ENCODE peak calls at places on chromosomes 7 and 10, in six cellular contexts. One of them, this sample, is unnamed.

GRCh38 chr7:99669782-99670181 is 10.0 kb downstream of the CYP3A5 start:
- DNase-seq in breast epithelium: no peak
- DNase-seq in lower lobe of right lung: no peak
- DNase-seq in heart left ventricle: no peak
- DNase-seq in transverse colon: no peak
- DNase-seq in colonic mucosa: no peak
- DNase-seq in this sample: no peak

GRCh38 chr7:80533287-80533686 is 21.4 kb upstream of the GNAT3 start:
- DNase-seq in breast epithelium: no peak
- DNase-seq in lower lobe of right lung: no peak
- DNase-seq in colonic mucosa: no peak
- DNase-seq in heart left ventricle: no peak
- DNase-seq in transverse colon: no peak
- DNase-seq in this sample: no peak

GRCh38 chr10:87656431-87657072 is 3.1 kb upstream of the PAPSS2 start:
- DNase-seq in lower lobe of right lung: no peak
- DNase-seq in colonic mucosa: no peak
- DNase-seq in transverse colon: no peak
- DNase-seq in heart left ventricle: no peak
- DNase-seq in breast epithelium: no peak
- DNase-seq in this sample: no peak

GRCh38 chr7:151796091-151796870 is 80.6 kb downstream of the PRKAG2 start:
- DNase-seq in heart left ventricle: no peak
- DNase-seq in lower lobe of right lung: peak; percentile 61
- DNase-seq in colonic mucosa: peak; percentile 47
- DNase-seq in transverse colon: peak; percentile 30
- DNase-seq in breast epithelium: no peak
- DNase-seq in this sample: no peak

GRCh38 chr10:76082956-76083355 is 651.5 kb downstream of the LRMDA start:
- DNase-seq in transverse colon: peak; percentile 8
- DNase-seq in colonic mucosa: no peak
- DNase-seq in lower lobe of right lung: no peak
- DNase-seq in breast epithelium: no peak
- DNase-seq in heart left ventricle: no peak
- DNase-seq in this sample: no peak

GRCh38 chr10:34008641-34009040 is 674.2 kb upstream of the NRP1 start:
- DNase-seq in transverse colon: no peak
- DNase-seq in lower lobe of right lung: no peak
- DNase-seq in breast epithelium: no peak
- DNase-seq in colonic mucosa: no peak
- DNase-seq in heart left ventricle: no peak
- DNase-seq in this sample: no peak

GRCh38 chr7:127393370-127394058 is 1.0 kb upstream of the ZNF800 start:
- DNase-seq in heart left ventricle: peak; percentile 29
- DNase-seq in transverse colon: no peak
- DNase-seq in lower lobe of right lung: peak; percentile 46
- DNase-seq in breast epithelium: no peak
- DNase-seq in colonic mucosa: no peak
- DNase-seq in this sample: no peak

GRCh38 chr7:24722386-24723177 is 34.7 kb downstream of the GSDME start:
- DNase-seq in lower lobe of right lung: no peak
- DNase-seq in breast epithelium: no peak
- DNase-seq in heart left ventricle: no peak
- DNase-seq in colonic mucosa: no peak
- DNase-seq in transverse colon: no peak
- DNase-seq in this sample: no peak

GRCh38 chr10:27819781-27820531 is 74.3 kb upstream of the MKX start:
- DNase-seq in heart left ventricle: peak; percentile 59
- DNase-seq in lower lobe of right lung: no peak
- DNase-seq in transverse colon: no peak
- DNase-seq in colonic mucosa: no peak
- DNase-seq in breast epithelium: no peak
- DNase-seq in this sample: peak; percentile 49

GRCh38 chr7:112648781-112649180 is 141.4 kb downstream of the TMEM168 start:
- DNase-seq in transverse colon: no peak
- DNase-seq in colonic mucosa: no peak
- DNase-seq in breast epithelium: no peak
- DNase-seq in heart left ventricle: no peak
- DNase-seq in lower lobe of right lung: no peak
- DNase-seq in this sample: no peak

GRCh38 chr7:78638364-78638763 is 815.1 kb downstream of the MAGI2 start:
- DNase-seq in lower lobe of right lung: no peak
- DNase-seq in transverse colon: no peak
- DNase-seq in colonic mucosa: no peak
- DNase-seq in breast epithelium: no peak
- DNase-seq in heart left ventricle: no peak
- DNase-seq in this sample: no peak

GRCh38 chr7:41275255-41275654 is 427.6 kb downstream of the INHBA start:
- DNase-seq in transverse colon: no peak
- DNase-seq in colonic mucosa: no peak
- DNase-seq in lower lobe of right lung: no peak
- DNase-seq in breast epithelium: no peak
- DNase-seq in heart left ventricle: no peak
- DNase-seq in this sample: no peak

DNA sequence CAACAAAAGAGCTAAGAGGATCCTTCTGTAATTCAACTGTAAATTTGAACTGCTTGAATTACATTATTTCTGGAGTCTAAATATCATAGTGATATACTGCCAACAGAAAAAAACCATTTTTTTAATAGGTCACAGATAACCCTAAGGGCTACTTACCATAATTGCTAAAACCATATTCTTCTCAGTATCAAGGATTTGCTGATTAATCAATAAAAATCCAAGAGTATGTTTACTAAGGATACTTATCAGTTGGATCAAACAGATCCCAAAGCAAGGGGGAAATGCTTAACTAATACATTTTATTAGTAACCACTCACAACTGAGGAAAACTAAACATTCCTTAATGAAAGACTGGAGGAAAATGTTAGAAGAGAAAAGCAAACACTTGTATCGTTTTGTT is 166.0 kb downstream of the PIP4K2A start:
- DNase-seq in breast epithelium: no peak
- DNase-seq in transverse colon: no peak
- DNase-seq in colonic mucosa: no peak
- DNase-seq in lower lobe of right lung: no peak
- DNase-seq in heart left ventricle: no peak
- DNase-seq in this sample: no peak
- H3K36me3 ChIP-seq in breast epithelium: no peaks in the 10 kb centered on the region
- H3K36me3 ChIP-seq in transverse colon: no peaks in the 10 kb centered on the region
- H3K36me3 ChIP-seq in colonic mucosa: no peaks in the 10 kb centered on the region
- H3K36me3 ChIP-seq in lower lobe of right lung: peaks cover 49% of the 10 kb centered on the region
- H3K36me3 ChIP-seq in heart left ventricle: peaks cover 14% of the 10 kb centered on the region
- H3K36me3 ChIP-seq in this sample: peaks cover 1% of the 10 kb centered on the region

DNA sequence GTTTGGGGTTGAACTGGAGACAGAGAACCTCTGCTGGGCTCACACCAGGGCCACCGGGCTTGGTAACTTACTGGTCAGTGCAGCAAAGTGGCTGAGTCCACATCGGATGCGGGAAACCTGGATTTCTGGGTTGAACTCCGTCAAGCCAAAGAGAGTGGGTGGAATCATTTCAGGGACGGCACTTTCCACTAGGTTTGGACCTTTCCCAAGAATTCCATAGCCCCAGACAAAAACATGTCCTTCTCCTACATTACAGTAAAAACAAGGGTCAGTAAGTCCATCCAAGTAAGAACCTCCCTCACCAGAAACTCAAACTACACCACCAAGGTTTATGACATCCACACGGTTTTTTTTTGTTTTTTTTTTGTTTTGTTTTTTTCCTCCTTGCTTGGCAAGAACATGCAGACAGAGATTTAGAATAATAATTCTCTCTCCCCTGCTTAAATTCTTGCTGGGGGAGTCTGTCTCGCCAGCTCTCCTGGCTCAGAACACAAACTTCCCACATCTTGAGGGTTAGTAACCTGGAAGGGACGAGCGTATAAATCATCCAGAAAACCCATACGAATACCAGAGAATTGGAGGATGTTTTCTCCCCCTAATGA is 17.7 kb downstream of the RCC1L start:
- DNase-seq in lower lobe of right lung: no peak
- DNase-seq in heart left ventricle: peak; percentile 32
- DNase-seq in breast epithelium: peak; percentile 57
- DNase-seq in transverse colon: no peak
- DNase-seq in colonic mucosa: no peak
- DNase-seq in this sample: peak; percentile 47
- TF ChIP-seq CTCF in lower lobe of right lung: no peak
- TF ChIP-seq CTCF in heart left ventricle: no peak
- TF ChIP-seq CTCF in breast epithelium: no peak
- TF ChIP-seq CTCF in transverse colon: no peak
- TF ChIP-seq CTCF in colonic mucosa: no peak
- TF ChIP-seq CTCF in this sample: no peak

GRCh38 chr10:63200416-63200815 is 67.3 kb downstream of the NRBF2 start:
- DNase-seq in heart left ventricle: no peak
- DNase-seq in colonic mucosa: no peak
- DNase-seq in transverse colon: no peak
- DNase-seq in breast epithelium: no peak
- DNase-seq in lower lobe of right lung: no peak
- DNase-seq in this sample: no peak
- H3K36me3 ChIP-seq in heart left ventricle: peaks cover 13% of the 10 kb centered on the region
- H3K36me3 ChIP-seq in colonic mucosa: no peaks in the 10 kb centered on the region
- H3K36me3 ChIP-seq in transverse colon: peaks cover 10% of the 10 kb centered on the region
- H3K36me3 ChIP-seq in breast epithelium: no peaks in the 10 kb centered on the region
- H3K36me3 ChIP-seq in lower lobe of right lung: peaks cover 68% of the 10 kb centered on the region
- H3K36me3 ChIP-seq in this sample: no peaks in the 10 kb centered on the region

GRCh38 chr7:73427902-73428696 is 5.5 kb upstream of the FZD9 start:
- DNase-seq in lower lobe of right lung: no peak
- DNase-seq in colonic mucosa: no peak
- DNase-seq in transverse colon: no peak
- DNase-seq in breast epithelium: no peak
- DNase-seq in heart left ventricle: no peak
- DNase-seq in this sample: no peak

GRCh38 chr7:73429218-73429617 is 4.4 kb upstream of the FZD9 start:
- DNase-seq in heart left ventricle: no peak
- DNase-seq in transverse colon: no peak
- DNase-seq in colonic mucosa: no peak
- DNase-seq in lower lobe of right lung: no peak
- DNase-seq in breast epithelium: no peak
- DNase-seq in this sample: no peak

GRCh38 chr7:73429622-73430505 is 3.7 kb upstream of the FZD9 start:
- DNase-seq in heart left ventricle: no peak
- DNase-seq in transverse colon: no peak
- DNase-seq in lower lobe of right lung: no peak
- DNase-seq in breast epithelium: no peak
- DNase-seq in colonic mucosa: no peak
- DNase-seq in this sample: no peak

GRCh38 chr7:73431041-73431835 is 2.3 kb upstream of the FZD9 start:
- DNase-seq in heart left ventricle: no peak
- DNase-seq in transverse colon: no peak
- DNase-seq in colonic mucosa: no peak
- DNase-seq in breast epithelium: no peak
- DNase-seq in lower lobe of right lung: no peak
- DNase-seq in this sample: no peak

GRCh38 chr7:73428697-73429005 is 4.9 kb upstream of the FZD9 start:
- DNase-seq in heart left ventricle: no peak
- DNase-seq in lower lobe of right lung: no peak
- DNase-seq in transverse colon: no peak
- DNase-seq in breast epithelium: no peak
- DNase-seq in colonic mucosa: no peak
- DNase-seq in this sample: no peak
- TF ChIP-seq CTCF in heart left ventricle: no peak
- TF ChIP-seq CTCF in lower lobe of right lung: no peak
- TF ChIP-seq CTCF in transverse colon: no peak
- TF ChIP-seq CTCF in breast epithelium: no peak
- TF ChIP-seq CTCF in colonic mucosa: no peak
- TF ChIP-seq CTCF in this sample: no peak

GRCh38 chr7:42925630-42926029 is 6.3 kb downstream of the PSMA2 start:
- DNase-seq in transverse colon: no peak
- DNase-seq in colonic mucosa: no peak
- DNase-seq in heart left ventricle: no peak
- DNase-seq in breast epithelium: no peak
- DNase-seq in lower lobe of right lung: no peak
- DNase-seq in this sample: no peak
- H3K36me3 ChIP-seq in transverse colon: peaks cover 45% of the 10 kb centered on the region
- H3K36me3 ChIP-seq in colonic mucosa: peaks cover 5% of the 10 kb centered on the region
- H3K36me3 ChIP-seq in heart left ventricle: peaks cover 54% of the 10 kb centered on the region
- H3K36me3 ChIP-seq in breast epithelium: no peaks in the 10 kb centered on the region
- H3K36me3 ChIP-seq in lower lobe of right lung: peaks cover 68% of the 10 kb centered on the region
- H3K36me3 ChIP-seq in this sample: no peaks in the 10 kb centered on the region

GRCh38 chr10:70267161-70267933 is 16.5 kb downstream of the NPFFR1 start:
- DNase-seq in transverse colon: peak; percentile 30
- DNase-seq in lower lobe of right lung: no peak
- DNase-seq in colonic mucosa: peak; percentile 32
- DNase-seq in breast epithelium: peak; percentile 22
- DNase-seq in heart left ventricle: no peak
- DNase-seq in this sample: peak; percentile 97
- TF ChIP-seq CTCF in transverse colon: no peak
- TF ChIP-seq CTCF in lower lobe of right lung: peak; percentile 34
- TF ChIP-seq CTCF in colonic mucosa: no peak
- TF ChIP-seq CTCF in breast epithelium: no peak
- TF ChIP-seq CTCF in heart left ventricle: peak; percentile 7
- TF ChIP-seq CTCF in this sample: peak; percentile 11

GRCh38 chr7:2785071-2785500 is 59.0 kb downstream of the GNA12 start:
- DNase-seq in colonic mucosa: no peak
- DNase-seq in lower lobe of right lung: no peak
- DNase-seq in heart left ventricle: peak; percentile 49
- DNase-seq in breast epithelium: no peak
- DNase-seq in transverse colon: no peak
- DNase-seq in this sample: no peak
- H3K36me3 ChIP-seq in colonic mucosa: no peaks in the 10 kb centered on the region
- H3K36me3 ChIP-seq in lower lobe of right lung: peaks cover 11% of the 10 kb centered on the region
- H3K36me3 ChIP-seq in heart left ventricle: no peaks in the 10 kb centered on the region
- H3K36me3 ChIP-seq in breast epithelium: no peaks in the 10 kb centered on the region
- H3K36me3 ChIP-seq in transverse colon: no peaks in the 10 kb centered on the region
- H3K36me3 ChIP-seq in this sample: peaks cover 7% of the 10 kb centered on the region

GRCh38 chr7:12385364-12385786 is 18.3 kb downstream of the VWDE start:
- DNase-seq in breast epithelium: no peak
- DNase-seq in heart left ventricle: no peak
- DNase-seq in lower lobe of right lung: no peak
- DNase-seq in transverse colon: no peak
- DNase-seq in colonic mucosa: no peak
- DNase-seq in this sample: no peak

GRCh38 chr7:12386237-12386839 is 17.3 kb downstream of the VWDE start:
- DNase-seq in heart left ventricle: no peak
- DNase-seq in colonic mucosa: no peak
- DNase-seq in lower lobe of right lung: no peak
- DNase-seq in breast epithelium: no peak
- DNase-seq in transverse colon: no peak
- DNase-seq in this sample: no peak

GRCh38 chr7:12391922-12392615 is 11.6 kb downstream of the VWDE start:
- DNase-seq in lower lobe of right lung: no peak
- DNase-seq in colonic mucosa: no peak
- DNase-seq in breast epithelium: no peak
- DNase-seq in transverse colon: no peak
- DNase-seq in heart left ventricle: no peak
- DNase-seq in this sample: no peak

DNA sequence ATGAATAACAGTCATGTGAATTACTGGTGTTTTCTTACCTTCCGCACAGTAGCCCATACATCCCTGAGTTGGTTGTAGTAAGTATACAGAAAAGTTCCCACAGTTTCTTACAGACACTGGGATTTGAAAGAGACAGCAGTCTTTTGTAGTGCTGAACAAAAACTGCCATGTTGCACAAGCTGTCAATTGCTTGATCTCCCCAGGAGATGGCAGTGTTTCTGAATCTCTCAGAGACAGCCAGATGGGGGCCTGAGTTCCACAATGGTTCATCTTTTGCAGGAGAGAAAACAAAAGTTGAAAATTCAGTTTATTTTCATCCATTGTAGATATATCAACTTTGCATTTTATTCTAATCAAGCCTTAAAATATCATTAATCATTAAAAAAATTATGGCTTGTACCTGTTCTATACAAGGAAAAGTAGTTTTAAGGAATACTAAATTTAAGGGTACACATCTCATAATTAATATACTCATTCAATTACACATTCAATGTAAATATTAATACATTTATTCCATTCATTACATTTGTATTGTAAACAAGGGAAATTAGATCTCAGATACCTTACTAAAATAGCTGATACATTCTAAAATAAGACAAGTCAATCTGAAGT is 14.5 kb downstream of the VWDE start:
- DNase-seq in colonic mucosa: peak; percentile 27
- DNase-seq in heart left ventricle: no peak
- DNase-seq in breast epithelium: no peak
- DNase-seq in lower lobe of right lung: no peak
- DNase-seq in transverse colon: peak; percentile 26
- DNase-seq in this sample: peak; percentile 5
- TF ChIP-seq CTCF in colonic mucosa: peak; percentile 68
- TF ChIP-seq CTCF in heart left ventricle: peak; percentile 58
- TF ChIP-seq CTCF in breast epithelium: peak; percentile 49
- TF ChIP-seq CTCF in lower lobe of right lung: peak; percentile 64
- TF ChIP-seq CTCF in transverse colon: peak; percentile 56
- TF ChIP-seq CTCF in this sample: peak; percentile 87

This sample was measured in BJ.